ENCODE peak calls at places on chromosomes 1 and 21, in ten cellular contexts. One of them, this sample, is unnamed.

GRCh38 chr1:58783090-58783992 is 506 bp downstream of the JUN start:
- DNase-seq in iPS DF 19.7: no peak
- DNase-seq in activated CD4-positive, alpha-beta T cell treated with anti-CD3 and anti-CD28 coated beads, Interleukin-2, amount 50 U/mL, for 4 hours: peak
- DNase-seq in mesothelial cell of epicardium: peak
- DNase-seq in CD8-positive, alpha-beta T cell: peak
- DNase-seq in ACHN: peak
- DNase-seq in activated T-helper 1 cell treated with Interleukin-2 at 50 U/mL for 16 hours: peak
- DNase-seq in HFF-Myc: no peak
- DNase-seq in GM19239: no peak
- DNase-seq in frontal cortex: peak
- DNase-seq in this sample: peak

GRCh38 chr1:18948913-18949688 is 7.4 kb downstream of the IFFO2 start:
- DNase-seq in ACHN: no peak
- DNase-seq in HFF-Myc: no peak
- DNase-seq in GM19239: no peak
- DNase-seq in frontal cortex: no peak
- DNase-seq in iPS DF 19.7: no peak
- DNase-seq in activated T-helper 1 cell treated with Interleukin-2 at 50 U/mL for 16 hours: no peak
- DNase-seq in mesothelial cell of epicardium: no peak
- DNase-seq in activated CD4-positive, alpha-beta T cell treated with anti-CD3 and anti-CD28 coated beads, Interleukin-2, amount 50 U/mL, for 4 hours: no peak
- DNase-seq in CD8-positive, alpha-beta T cell: no peak
- DNase-seq in this sample: no peak

GRCh38 chr1:80155371-80155770 is 1148.8 kb upstream of the ADGRL4 start:
- DNase-seq in CD8-positive, alpha-beta T cell: no peak
- DNase-seq in ACHN: peak
- DNase-seq in iPS DF 19.7: no peak
- DNase-seq in mesothelial cell of epicardium: no peak
- DNase-seq in activated CD4-positive, alpha-beta T cell treated with anti-CD3 and anti-CD28 coated beads, Interleukin-2, amount 50 U/mL, for 4 hours: no peak
- DNase-seq in frontal cortex: no peak
- DNase-seq in activated T-helper 1 cell treated with Interleukin-2 at 50 U/mL for 16 hours: no peak
- DNase-seq in HFF-Myc: no peak
- DNase-seq in GM19239: no peak
- DNase-seq in this sample: no peak

GRCh38 chr1:15674760-15675159 is 9.4 kb upstream of the PLEKHM2 start:
- DNase-seq in mesothelial cell of epicardium: no peak
- DNase-seq in iPS DF 19.7: no peak
- DNase-seq in activated CD4-positive, alpha-beta T cell treated with anti-CD3 and anti-CD28 coated beads, Interleukin-2, amount 50 U/mL, for 4 hours: no peak
- DNase-seq in ACHN: no peak
- DNase-seq in GM19239: no peak
- DNase-seq in activated T-helper 1 cell treated with Interleukin-2 at 50 U/mL for 16 hours: no peak
- DNase-seq in HFF-Myc: no peak
- DNase-seq in CD8-positive, alpha-beta T cell: no peak
- DNase-seq in frontal cortex: no peak
- DNase-seq in this sample: no peak

GRCh38 chr21:34011660-34012059 is 61.7 kb upstream of the MRPS6 start:
- DNase-seq in HFF-Myc: no peak
- DNase-seq in activated T-helper 1 cell treated with Interleukin-2 at 50 U/mL for 16 hours: no peak
- DNase-seq in activated CD4-positive, alpha-beta T cell treated with anti-CD3 and anti-CD28 coated beads, Interleukin-2, amount 50 U/mL, for 4 hours: no peak
- DNase-seq in ACHN: no peak
- DNase-seq in CD8-positive, alpha-beta T cell: no peak
- DNase-seq in iPS DF 19.7: no peak
- DNase-seq in mesothelial cell of epicardium: no peak
- DNase-seq in GM19239: no peak
- DNase-seq in frontal cortex: no peak
- DNase-seq in this sample: no peak

GRCh38 chr1:24905979-24906720 is 23.9 kb downstream of the RUNX3 start:
- DNase-seq in HFF-Myc: no peak
- DNase-seq in mesothelial cell of epicardium: no peak
- DNase-seq in activated T-helper 1 cell treated with Interleukin-2 at 50 U/mL for 16 hours: no peak
- DNase-seq in GM19239: no peak
- DNase-seq in activated CD4-positive, alpha-beta T cell treated with anti-CD3 and anti-CD28 coated beads, Interleukin-2, amount 50 U/mL, for 4 hours: no peak
- DNase-seq in ACHN: no peak
- DNase-seq in frontal cortex: no peak
- DNase-seq in CD8-positive, alpha-beta T cell: no peak
- DNase-seq in iPS DF 19.7: no peak
- DNase-seq in this sample: no peak

GRCh38 chr1:220012259-220012658 is 34.0 kb downstream of the EPRS1 start:
- DNase-seq in GM19239: no peak
- DNase-seq in iPS DF 19.7: no peak
- DNase-seq in ACHN: peak
- DNase-seq in frontal cortex: no peak
- DNase-seq in CD8-positive, alpha-beta T cell: no peak
- DNase-seq in activated T-helper 1 cell treated with Interleukin-2 at 50 U/mL for 16 hours: no peak
- DNase-seq in HFF-Myc: no peak
- DNase-seq in mesothelial cell of epicardium: no peak
- DNase-seq in activated CD4-positive, alpha-beta T cell treated with anti-CD3 and anti-CD28 coated beads, Interleukin-2, amount 50 U/mL, for 4 hours: no peak
- DNase-seq in this sample: no peak

GRCh38 chr1:163589735-163590134 is 268.0 kb downstream of the NUF2 start:
- DNase-seq in activated CD4-positive, alpha-beta T cell treated with anti-CD3 and anti-CD28 coated beads, Interleukin-2, amount 50 U/mL, for 4 hours: no peak
- DNase-seq in HFF-Myc: no peak
- DNase-seq in frontal cortex: no peak
- DNase-seq in GM19239: no peak
- DNase-seq in activated T-helper 1 cell treated with Interleukin-2 at 50 U/mL for 16 hours: no peak
- DNase-seq in iPS DF 19.7: no peak
- DNase-seq in ACHN: no peak
- DNase-seq in CD8-positive, alpha-beta T cell: no peak
- DNase-seq in mesothelial cell of epicardium: no peak
- DNase-seq in this sample: no peak

GRCh38 chr1:155598842-155599331 is 11.1 kb upstream of the MSTO1 start:
- DNase-seq in frontal cortex: no peak
- DNase-seq in activated T-helper 1 cell treated with Interleukin-2 at 50 U/mL for 16 hours: no peak
- DNase-seq in ACHN: no peak
- DNase-seq in activated CD4-positive, alpha-beta T cell treated with anti-CD3 and anti-CD28 coated beads, Interleukin-2, amount 50 U/mL, for 4 hours: no peak
- DNase-seq in HFF-Myc: peak
- DNase-seq in iPS DF 19.7: no peak
- DNase-seq in mesothelial cell of epicardium: no peak
- DNase-seq in CD8-positive, alpha-beta T cell: no peak
- DNase-seq in GM19239: no peak
- DNase-seq in this sample: peak